ENCODE peak calls at places on chromosomes 16 and 17, in nine cellular contexts. One of them, this sample, is unnamed.

GRCh38 chr17:40480501-40481003 is 20.9 kb downstream of the TNS4 start:
- DNase-seq in transverse colon: peak; percentile 47
- DNase-seq in body of pancreas: no peak
- DNase-seq in right lobe of liver: no peak
- DNase-seq in IMR-90: no peak
- DNase-seq in prostate gland: no peak
- DNase-seq in HepG2: peak; percentile 68
- DNase-seq in K562: no peak
- DNase-seq in heart left ventricle: no peak
- DNase-seq in this sample: no peak

GRCh38 chr16:10961231-10961630 is 16.9 kb downstream of the CLEC16A start:
- DNase-seq in prostate gland: no peak
- DNase-seq in heart left ventricle: peak; percentile 46
- DNase-seq in right lobe of liver: no peak
- DNase-seq in body of pancreas: no peak
- DNase-seq in HepG2: no peak
- DNase-seq in K562: no peak
- DNase-seq in IMR-90: peak; percentile 95
- DNase-seq in transverse colon: no peak
- DNase-seq in this sample: peak; percentile 66

GRCh38 chr17:66142428-66142827 is 49.5 kb downstream of the CEP112 start:
- DNase-seq in body of pancreas: no peak
- DNase-seq in IMR-90: no peak
- DNase-seq in right lobe of liver: no peak
- DNase-seq in transverse colon: no peak
- DNase-seq in HepG2: no peak
- DNase-seq in heart left ventricle: no peak
- DNase-seq in K562: no peak
- DNase-seq in prostate gland: no peak
- DNase-seq in this sample: no peak

GRCh38 chr16:66028505-66029216 is 337.8 kb upstream of the CDH5 start:
- DNase-seq in heart left ventricle: no peak
- DNase-seq in prostate gland: no peak
- DNase-seq in HepG2: no peak
- DNase-seq in right lobe of liver: no peak
- DNase-seq in IMR-90: peak; percentile 89
- DNase-seq in K562: no peak
- DNase-seq in transverse colon: no peak
- DNase-seq in body of pancreas: peak; percentile 20
- DNase-seq in this sample: no peak

GRCh38 chr17:27602721-27603445 is 28.1 kb upstream of the LGALS9 start:
- DNase-seq in right lobe of liver: peak; percentile 77
- DNase-seq in IMR-90: peak; percentile 62
- DNase-seq in transverse colon: peak; percentile 86
- DNase-seq in heart left ventricle: peak; percentile 79
- DNase-seq in body of pancreas: peak; percentile 78
- DNase-seq in HepG2: peak; percentile 42
- DNase-seq in K562: peak; percentile 88
- DNase-seq in prostate gland: peak; percentile 60
- DNase-seq in this sample: peak; percentile 67

GRCh38 chr16:68800257-68800875 is 43.0 kb upstream of the TANGO6 start:
- DNase-seq in right lobe of liver: no peak
- DNase-seq in transverse colon: peak; percentile 65
- DNase-seq in K562: peak; percentile 62
- DNase-seq in prostate gland: peak; percentile 83
- DNase-seq in IMR-90: peak; percentile 83
- DNase-seq in heart left ventricle: no peak
- DNase-seq in body of pancreas: peak; percentile 77
- DNase-seq in HepG2: peak; percentile 77
- DNase-seq in this sample: peak; percentile 59

GRCh38 chr17:82281076-82281475 is 7.6 kb upstream of the CSNK1D start:
- DNase-seq in IMR-90: no peak
- DNase-seq in right lobe of liver: peak; percentile 34
- DNase-seq in transverse colon: no peak
- DNase-seq in K562: no peak
- DNase-seq in HepG2: no peak
- DNase-seq in heart left ventricle: peak; percentile 22
- DNase-seq in prostate gland: no peak
- DNase-seq in body of pancreas: no peak
- DNase-seq in this sample: no peak

GRCh38 chr17:1462164-1463112 is 6.4 kb upstream of the CRK start:
- DNase-seq in prostate gland: no peak
- DNase-seq in right lobe of liver: no peak
- DNase-seq in heart left ventricle: peak; percentile 56
- DNase-seq in HepG2: no peak
- DNase-seq in K562: no peak
- DNase-seq in transverse colon: no peak
- DNase-seq in body of pancreas: peak; percentile 47
- DNase-seq in IMR-90: no peak
- DNase-seq in this sample: no peak

GRCh38 chr16:89811321-89811720 is 5.1 kb downstream of the FANCA start:
- DNase-seq in heart left ventricle: no peak
- DNase-seq in HepG2: no peak
- DNase-seq in prostate gland: no peak
- DNase-seq in transverse colon: no peak
- DNase-seq in IMR-90: no peak
- DNase-seq in right lobe of liver: no peak
- DNase-seq in K562: no peak
- DNase-seq in body of pancreas: no peak
- DNase-seq in this sample: no peak

GRCh38 chr17:47225911-47226688 is 17.0 kb downstream of the MYL4 start:
- DNase-seq in K562: no peak
- DNase-seq in heart left ventricle: no peak
- DNase-seq in right lobe of liver: no peak
- DNase-seq in body of pancreas: no peak
- DNase-seq in prostate gland: no peak
- DNase-seq in IMR-90: peak; percentile 47
- DNase-seq in transverse colon: no peak
- DNase-seq in HepG2: no peak
- DNase-seq in this sample: no peak
- TF ChIP-seq POLR2A in K562: no peak
- TF ChIP-seq POLR2A in heart left ventricle: no peak
- TF ChIP-seq POLR2A in right lobe of liver: no peak
- TF ChIP-seq POLR2A in body of pancreas: no peak
- TF ChIP-seq POLR2A in prostate gland: no peak
- TF ChIP-seq POLR2A in IMR-90: no peak
- TF ChIP-seq POLR2A in transverse colon: no peak
- TF ChIP-seq POLR2A in HepG2: no peak
- TF ChIP-seq POLR2A in this sample: no peak

GRCh38 chr17:19376799-19377198 is 1.5 kb upstream of the MAPK7 start:
- DNase-seq in right lobe of liver: no peak
- DNase-seq in HepG2: no peak
- DNase-seq in K562: no peak
- DNase-seq in IMR-90: no peak
- DNase-seq in transverse colon: no peak
- DNase-seq in body of pancreas: no peak
- DNase-seq in prostate gland: no peak
- DNase-seq in heart left ventricle: no peak
- DNase-seq in this sample: no peak

GRCh38 chr17:19378416-19379293 is at the start of gene MAPK7:
- DNase-seq in transverse colon: peak; percentile 31
- DNase-seq in right lobe of liver: peak; percentile 59
- DNase-seq in K562: peak; percentile 27
- DNase-seq in body of pancreas: no peak
- DNase-seq in heart left ventricle: no peak
- DNase-seq in prostate gland: peak; percentile 25
- DNase-seq in HepG2: no peak
- DNase-seq in IMR-90: no peak
- DNase-seq in this sample: no peak

GRCh38 chr17:19379306-19380075 is 1.2 kb downstream of the MAPK7 start:
- DNase-seq in body of pancreas: no peak
- DNase-seq in heart left ventricle: no peak
- DNase-seq in K562: no peak
- DNase-seq in transverse colon: no peak
- DNase-seq in IMR-90: no peak
- DNase-seq in right lobe of liver: no peak
- DNase-seq in prostate gland: no peak
- DNase-seq in HepG2: no peak
- DNase-seq in this sample: no peak

GRCh38 chr17:19380551-19381284 is 2.4 kb downstream of the MAPK7 start:
- DNase-seq in prostate gland: no peak
- DNase-seq in body of pancreas: no peak
- DNase-seq in HepG2: no peak
- DNase-seq in IMR-90: no peak
- DNase-seq in right lobe of liver: no peak
- DNase-seq in heart left ventricle: no peak
- DNase-seq in transverse colon: no peak
- DNase-seq in K562: no peak
- DNase-seq in this sample: no peak

DNA sequence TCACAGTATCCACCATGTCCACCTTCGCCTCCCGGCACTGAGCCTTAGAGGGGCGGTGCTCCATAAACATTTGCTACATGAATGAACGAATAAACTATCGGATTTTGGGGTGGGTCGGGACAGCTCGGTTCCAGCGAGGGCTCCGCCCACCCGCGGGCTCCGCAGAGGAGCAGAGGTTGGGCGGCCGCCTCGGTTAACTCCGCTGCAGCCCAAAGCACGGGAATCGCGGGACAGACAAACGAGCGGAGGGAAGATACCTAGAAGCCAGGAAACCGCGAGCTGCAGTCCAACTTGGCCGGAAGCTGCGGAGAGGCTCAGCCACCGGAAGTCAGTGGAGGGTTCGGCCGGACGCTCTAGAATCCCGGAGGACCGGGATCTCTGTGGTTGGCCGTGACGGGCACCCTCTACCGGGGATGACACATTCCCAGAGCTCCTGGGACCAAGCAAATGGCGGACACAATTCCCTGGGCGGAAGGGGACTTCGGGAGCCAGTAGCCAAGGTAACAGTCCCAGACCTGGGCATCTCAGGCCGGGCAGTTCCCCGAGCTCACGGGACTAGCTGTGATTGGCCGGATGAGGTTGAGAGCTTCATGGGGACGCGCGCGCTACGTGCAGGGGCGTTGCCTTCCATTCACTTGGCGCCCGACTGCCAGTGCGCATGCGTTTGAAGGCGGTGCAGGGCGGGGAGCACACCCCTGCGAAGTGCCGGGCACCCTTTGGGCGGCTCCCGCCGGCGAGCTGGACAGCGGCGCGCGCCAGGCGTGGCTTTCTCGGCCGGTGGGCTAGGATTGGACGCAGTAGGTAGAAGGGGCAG is 489 bp upstream of the MAPK7 start:
- DNase-seq in K562: peak; percentile 92
- DNase-seq in transverse colon: peak; percentile 99
- DNase-seq in IMR-90: peak; percentile 99
- DNase-seq in right lobe of liver: peak; percentile 100
- DNase-seq in prostate gland: peak; percentile 98
- DNase-seq in HepG2: peak; percentile 98
- DNase-seq in heart left ventricle: peak; percentile 99
- DNase-seq in body of pancreas: peak; percentile 98
- DNase-seq in this sample: peak; percentile 99
- TF ChIP-seq POLR2A in K562: peak; percentile 83
- TF ChIP-seq POLR2A in transverse colon: peak; percentile 84
- TF ChIP-seq POLR2A in IMR-90: peak; percentile 91
- TF ChIP-seq POLR2A in right lobe of liver: peak; percentile 78
- TF ChIP-seq POLR2A in prostate gland: peak; percentile 56
- TF ChIP-seq POLR2A in HepG2: peak; percentile 86
- TF ChIP-seq POLR2A in heart left ventricle: peak; percentile 44
- TF ChIP-seq POLR2A in body of pancreas: peak; percentile 56
- TF ChIP-seq POLR2A in this sample: peak; percentile 60

GRCh38 chr17:5481451-5481850 is 4.5 kb downstream of the DERL2 start:
- DNase-seq in right lobe of liver: no peak
- DNase-seq in body of pancreas: no peak
- DNase-seq in HepG2: no peak
- DNase-seq in prostate gland: no peak
- DNase-seq in heart left ventricle: no peak
- DNase-seq in K562: no peak
- DNase-seq in IMR-90: no peak
- DNase-seq in transverse colon: no peak
- DNase-seq in this sample: no peak

GRCh38 chr17:5488752-5489151 is 2.4 kb downstream of the MIS12 start:
- DNase-seq in prostate gland: peak; percentile 46
- DNase-seq in body of pancreas: no peak
- DNase-seq in heart left ventricle: no peak
- DNase-seq in IMR-90: no peak
- DNase-seq in HepG2: no peak
- DNase-seq in K562: no peak
- DNase-seq in right lobe of liver: no peak
- DNase-seq in transverse colon: no peak
- DNase-seq in this sample: no peak

GRCh38 chr17:5486206-5487124 is at the start of gene MIS12:
- DNase-seq in prostate gland: peak; percentile 100
- DNase-seq in K562: peak; percentile 92
- DNase-seq in right lobe of liver: peak; percentile 99
- DNase-seq in heart left ventricle: peak; percentile 99
- DNase-seq in transverse colon: peak; percentile 98
- DNase-seq in HepG2: peak; percentile 98
- DNase-seq in body of pancreas: peak; percentile 99
- DNase-seq in IMR-90: peak; percentile 98
- DNase-seq in this sample: peak; percentile 95

GRCh38 chr17:5485270-5486205 is at the start of gene DERL2:
- DNase-seq in right lobe of liver: no peak
- DNase-seq in prostate gland: peak; percentile 7
- DNase-seq in transverse colon: no peak
- DNase-seq in IMR-90: peak; percentile 44
- DNase-seq in HepG2: peak; percentile 33
- DNase-seq in body of pancreas: no peak
- DNase-seq in K562: peak; percentile 66
- DNase-seq in heart left ventricle: no peak
- DNase-seq in this sample: peak; percentile 71
- TF ChIP-seq POLR2A in right lobe of liver: no peak
- TF ChIP-seq POLR2A in prostate gland: no peak
- TF ChIP-seq POLR2A in transverse colon: no peak
- TF ChIP-seq POLR2A in IMR-90: no peak
- TF ChIP-seq POLR2A in HepG2: no peak
- TF ChIP-seq POLR2A in body of pancreas: peak; percentile 10
- TF ChIP-seq POLR2A in K562: no peak
- TF ChIP-seq POLR2A in heart left ventricle: peak; percentile 28
- TF ChIP-seq POLR2A in this sample: peak; percentile 79

DNA sequence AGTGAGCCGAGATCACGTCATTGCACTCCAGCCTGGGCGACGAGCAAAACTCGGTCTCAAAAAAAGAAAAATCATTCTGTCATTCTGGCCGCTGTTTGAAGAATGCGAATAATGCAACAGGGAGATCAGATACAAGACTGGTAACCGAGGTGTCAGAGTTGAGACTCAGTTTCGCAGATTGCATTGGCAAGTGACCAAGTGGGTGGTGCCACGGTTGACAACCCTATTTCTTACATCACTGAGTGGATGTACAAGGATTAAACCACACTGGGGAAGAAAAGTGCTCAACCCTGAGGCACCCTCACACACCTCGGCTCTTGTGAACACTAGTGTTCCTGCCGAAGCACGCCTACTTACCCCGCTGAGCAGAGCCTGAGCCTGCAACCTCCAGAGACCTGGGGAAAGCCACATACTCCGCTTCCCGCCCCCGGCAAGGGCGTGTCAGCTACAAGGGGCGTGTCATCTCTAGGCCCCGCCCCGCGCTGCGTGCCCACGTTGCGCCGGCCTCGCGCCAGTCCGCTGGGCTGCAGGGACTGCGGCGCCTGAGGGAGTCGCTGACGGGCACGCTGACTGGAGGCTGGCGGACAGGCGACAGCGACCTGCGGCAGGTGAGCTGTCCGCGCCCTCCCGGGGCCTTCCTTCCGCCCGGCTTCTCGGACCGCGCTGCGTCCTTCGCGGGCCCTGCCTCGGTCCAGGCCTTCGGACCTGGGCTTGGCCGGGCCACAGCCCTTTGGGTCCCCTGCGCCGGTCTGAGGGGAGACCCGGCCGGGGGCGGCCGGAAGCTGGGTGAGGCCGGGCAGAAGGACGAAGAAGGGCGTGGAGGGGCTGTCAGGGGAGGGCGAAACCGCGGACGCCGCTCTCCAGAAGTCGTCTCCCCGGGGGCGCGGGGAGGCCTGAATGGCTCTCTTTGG is at the start of gene HMOX2:
- DNase-seq in transverse colon: peak; percentile 96
- DNase-seq in HepG2: peak; percentile 86
- DNase-seq in body of pancreas: peak; percentile 95
- DNase-seq in prostate gland: peak; percentile 93
- DNase-seq in K562: peak; percentile 91
- DNase-seq in IMR-90: peak; percentile 86
- DNase-seq in heart left ventricle: peak; percentile 94
- DNase-seq in right lobe of liver: peak; percentile 97
- DNase-seq in this sample: peak; percentile 94
- TF ChIP-seq POLR2A in transverse colon: peak; percentile 94
- TF ChIP-seq POLR2A in HepG2: peak; percentile 85
- TF ChIP-seq POLR2A in body of pancreas: peak; percentile 94
- TF ChIP-seq POLR2A in prostate gland: peak; percentile 97
- TF ChIP-seq POLR2A in K562: peak; percentile 87
- TF ChIP-seq POLR2A in IMR-90: peak; percentile 59
- TF ChIP-seq POLR2A in heart left ventricle: peak; percentile 98
- TF ChIP-seq POLR2A in right lobe of liver: peak; percentile 99
- TF ChIP-seq POLR2A in this sample: peak; percentile 97

This sample was measured in H54.